ENCODE peak calls at places on chromosomes 6 and 20, in four cellular contexts. K is A673; D is CD8-positive, alpha-beta T cell; J is cardiac muscle cell. H is an unnamed sample. For H3K4me1, the result is how much of the 10 kb centered on the place peaks cover.

GRCh38 chr6:48388045-48388444 is 277.0 kb upstream of the PTCHD4 start:
- DNase-seq in K (no peak), D (no peak), J (no peak), H (no peak)

GRCh38 chr6:143514996-143515760 is 3.7 kb upstream of the FUCA2 start:
- DNase-seq in K (no peak), D (no peak), J (peak), H (peak)

GRCh38 chr20:47741669-47742345 is 43.5 kb downstream of the SULF2 start:
- DNase-seq in K (no peak), D (no peak), J (no peak), H (no peak)

GRCh38 chr20:10297684-10298240 is 79.1 kb downstream of the SNAP25 start:
- DNase-seq in K (no peak), D (no peak), J (peak), H (no peak)

GRCh38 chr20:51650685-51651134 is 108.2 kb upstream of the NFATC2 start:
- DNase-seq in K (peak), D (no peak), J (peak), H (no peak)

GRCh38 chr6:75775219-75775618 is 26.2 kb downstream of the MYO6 start:
- DNase-seq in K (peak), D (no peak), J (peak), H (no peak)

GRCh38 chr6:146857180-146857959 is 258.6 kb downstream of the ADGB start:
- DNase-seq in K (peak), D (peak), J (peak), H (peak)

GRCh38 chr6:51049288-51049982 is 230.8 kb downstream of the TFAP2B start:
- DNase-seq in K (no peak), D (no peak), J (no peak), H (no peak)

GRCh38 chr6:74091133-74091793 is 395.3 kb downstream of the CD109 start:
- DNase-seq in K (peak), D (no peak), J (peak), H (no peak)

GRCh38 chr6:41931792-41932191 is 9.8 kb downstream of the CCND3 start:
- DNase-seq in K (no peak), D (no peak), J (no peak), H (no peak)
- H3K4me1 ChIP-seq in K (under half), D (under half), J (under half), H (under half)

GRCh38 chr6:15386756-15387112 is 140.9 kb downstream of the JARID2 start:
- DNase-seq in K (no peak), D (no peak), J (no peak), H (no peak)
- H3K4me1 ChIP-seq in K (half or more), D (under half), J (half or more), H (under half)

GRCh38 chr6:52548999-52549398 is 27.9 kb downstream of the TRAM2 start:
- DNase-seq in K (no peak), D (no peak), J (no peak), H (no peak)
- H3K4me1 ChIP-seq in K (half or more), D (under half), J (under half), H (under half)

DNA sequence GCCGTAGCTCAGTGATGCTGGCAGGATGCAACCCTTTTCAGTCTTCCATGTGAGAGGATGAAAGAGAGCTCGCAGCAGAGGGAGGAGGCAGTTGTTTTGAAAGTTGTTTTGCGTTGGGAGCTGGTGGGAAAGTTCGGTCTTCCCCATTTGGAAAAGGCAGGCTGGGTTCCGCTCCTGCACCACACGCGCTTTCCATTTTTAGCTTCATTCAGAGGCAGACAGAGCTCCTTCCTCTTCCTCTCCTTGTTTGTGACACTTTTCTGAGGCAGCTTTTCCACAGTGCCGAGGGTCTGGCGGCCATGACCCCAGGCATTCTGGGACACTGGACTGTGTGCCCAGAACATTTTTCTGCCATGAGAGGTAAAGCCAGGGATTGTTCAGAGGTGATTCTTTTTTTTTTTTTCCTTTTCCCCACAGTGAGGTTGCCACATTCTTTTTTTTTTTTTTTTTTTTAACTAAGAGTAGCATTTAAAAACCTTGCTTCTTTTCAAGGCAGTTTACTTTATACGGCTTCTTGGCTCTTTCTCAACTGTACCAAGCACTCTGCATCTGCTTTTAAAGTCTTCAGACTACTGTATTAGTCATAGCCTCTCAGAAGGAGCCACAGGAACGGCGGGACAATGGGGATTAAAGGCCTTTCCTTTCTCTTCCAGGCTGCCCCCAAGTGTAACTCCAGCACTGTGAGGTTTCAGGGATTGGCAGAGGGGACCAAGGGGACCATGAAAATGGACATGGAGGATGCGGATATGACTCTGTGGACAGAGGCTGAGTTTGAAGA is 1.6 kb downstream of the PRDM1 start:
- DNase-seq in K (peak), D (no peak), J (peak), H (peak)
- H3K4me1 ChIP-seq in K (under half), D (under half), J (under half), H (under half)

DNA sequence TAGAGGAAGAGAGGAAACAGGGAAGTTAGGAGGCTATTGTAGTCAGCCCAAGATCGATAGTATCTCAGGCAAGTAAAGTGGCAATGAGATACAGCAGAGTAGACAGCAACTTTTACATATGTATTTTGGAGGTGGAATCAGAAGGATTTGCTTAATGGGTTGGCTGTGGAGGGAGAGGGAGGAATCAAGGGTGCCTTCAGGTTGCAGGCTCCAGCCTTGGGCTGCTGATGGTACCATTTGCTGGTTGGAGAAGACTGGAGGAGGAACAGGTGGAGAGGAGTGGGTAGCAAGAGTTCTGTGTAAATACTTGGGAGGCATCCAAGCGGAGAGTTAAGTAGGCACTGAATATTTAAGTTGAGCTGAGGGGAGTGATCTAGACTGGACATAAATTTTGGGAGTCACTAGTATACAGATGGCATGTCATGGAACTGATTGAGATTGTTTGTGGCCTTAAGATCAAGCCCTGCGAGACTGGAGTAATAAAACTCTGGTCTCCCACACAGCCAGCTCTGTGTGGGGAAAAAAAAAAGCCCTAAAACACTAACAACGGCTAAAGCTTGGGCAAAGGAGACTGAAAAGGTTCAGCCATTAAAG is 5.3 kb downstream of the BICRAL start:
- DNase-seq in K (peak), D (no peak), J (no peak), H (no peak)
- H3K4me1 ChIP-seq in K (under half), D (half or more), J (under half), H (under half)

DNA sequence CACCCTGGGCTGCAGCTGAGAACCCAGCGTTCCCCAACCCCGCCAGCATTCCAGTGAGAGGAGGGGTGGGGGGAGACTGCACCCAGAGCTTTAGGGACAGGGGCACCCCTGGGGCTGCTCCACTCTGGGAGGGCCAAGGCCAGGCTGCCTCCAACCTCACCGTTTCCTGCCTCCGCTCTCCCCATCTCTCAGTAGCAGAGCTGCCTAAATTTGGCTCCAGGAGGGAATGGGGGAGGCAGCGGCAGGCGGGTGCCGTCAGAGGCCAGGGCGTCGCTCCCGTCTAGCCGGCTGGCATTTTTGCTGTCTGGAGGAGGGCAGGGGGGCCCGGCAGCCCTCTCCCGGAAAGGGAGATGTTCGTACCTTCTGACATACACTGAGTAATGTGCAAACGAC is 46.6 kb downstream of the NOL4L start:
- DNase-seq in K (no peak), D (peak), J (peak), H (peak)
- H3K4me1 ChIP-seq in K (under half), D (half or more), J (under half), H (under half)

DNA sequence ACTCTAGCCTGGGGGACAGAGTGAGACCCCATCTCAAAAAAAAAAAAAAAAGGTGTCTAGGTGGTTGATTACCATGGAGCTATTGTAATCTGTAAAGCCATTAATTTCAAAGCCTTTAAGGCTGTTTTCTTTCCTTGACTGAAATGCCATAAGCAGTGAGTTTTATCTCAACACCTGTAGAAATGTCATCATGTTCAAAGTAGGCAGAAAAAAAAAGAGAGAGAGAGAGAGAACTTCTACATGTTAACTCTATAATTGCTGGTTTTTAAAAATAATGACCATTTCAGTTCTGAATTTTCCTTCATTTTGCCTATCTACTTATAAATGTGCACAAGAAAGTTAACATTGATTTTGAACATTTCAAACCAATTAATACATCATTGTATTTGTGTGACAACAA is 29.7 kb upstream of the POLR1H start:
- DNase-seq in K (no peak), D (no peak), J (no peak), H (no peak)
- H3K4me1 ChIP-seq in K (under half), D (under half), J (under half), H (under half)

GRCh38 chr6:152270301-152270925 is 366.7 kb downstream of the SYNE1 start:
- DNase-seq in K (peak), D (no peak), J (peak), H (no peak)
- H3K4me1 ChIP-seq in K (under half), D (under half), J (under half), H (under half)